ENCODE peak calls at places on chromosomes 12 and 14, in five cellular contexts. K, R, V, N and I are unnamed samples.

GRCh38 chr12:1551496-1551895 is 42.9 kb downstream of the FBXL14 start:
- DNase-seq in K (no peak), R (no peak), V (no peak), N (no peak), I (no peak)

GRCh38 chr12:67052981-67053380 is 216.2 kb upstream of the CAND1 start:
- DNase-seq in K (peak; percentile 13), R (no peak), V (no peak), N (peak; percentile 63), I (no peak)

GRCh38 chr12:82968644-82969339 is 282.1 kb downstream of the TMTC2 start:
- DNase-seq in K (no peak), R (no peak), V (no peak), N (peak; percentile 41), I (no peak)

GRCh38 chr12:15852383-15852782 is 29.8 kb upstream of the STRAP start:
- DNase-seq in K (peak; percentile 89), R (peak; percentile 74), V (no peak), N (no peak), I (peak; percentile 84)

GRCh38 chr14:32102968-32103367 is 25.9 kb downstream of the ARHGAP5 start:
- DNase-seq in K (no peak), R (no peak), V (no peak), N (no peak), I (no peak)

GRCh38 chr12:94157891-94158495 is 9.6 kb downstream of the PLXNC1 start:
- DNase-seq in K (no peak), R (no peak), V (no peak), N (no peak), I (no peak)

GRCh38 chr12:92030618-92031017 is 115.0 kb downstream of the BTG1 start:
- DNase-seq in K (no peak), R (peak; percentile 24), V (no peak), N (no peak), I (peak; percentile 46)

GRCh38 chr14:75429562-75429961 is 1.7 kb downstream of the JDP2 start:
- DNase-seq in K (no peak), R (no peak), V (no peak), N (peak; percentile 18), I (no peak)

GRCh38 chr12:119804011-119804641 is 73.0 kb downstream of the CIT start:
- DNase-seq in K (peak; percentile 61), R (peak; percentile 78), V (peak; percentile 68), N (peak; percentile 94), I (peak; percentile 85)

GRCh38 chr12:15209782-15210181 is 11.4 kb downstream of the RERG start:
- DNase-seq in K (peak; percentile 71), R (peak; percentile 40), V (no peak), N (no peak), I (peak; percentile 52)

GRCh38 chr14:55873229-55873628 is 245.0 kb upstream of the PELI2 start:
- DNase-seq in K (no peak), R (no peak), V (no peak), N (no peak), I (no peak)

GRCh38 chr14:32738206-32738871 is 200.3 kb upstream of the NPAS3 start:
- DNase-seq in K (peak; percentile 42), R (no peak), V (no peak), N (no peak), I (no peak)

GRCh38 chr12:54331-54730 is 12.2 kb upstream of the IQSEC3 start:
- DNase-seq in K (no peak), R (no peak), V (no peak), N (no peak), I (no peak)

GRCh38 chr12:2553388-2554126 is 241.2 kb upstream of the FKBP4 start:
- DNase-seq in K (no peak), R (no peak), V (no peak), N (no peak), I (no peak)

GRCh38 chr12:39235990-39236767 is 206.7 kb downstream of the KIF21A start:
- DNase-seq in K (no peak), R (no peak), V (no peak), N (no peak), I (peak; percentile 91)

GRCh38 chr12:21276826-21277225 is 57.9 kb downstream of the SLCO1A2 start:
- DNase-seq in K (no peak), R (no peak), V (no peak), N (no peak), I (no peak)

GRCh38 chr12:62540354-62540753 is 73.7 kb downstream of the MON2 start:
- DNase-seq in K (no peak), R (no peak), V (no peak), N (no peak), I (no peak)

GRCh38 chr12:50043854-50044253 is 13.5 kb upstream of the ASIC1 start:
- DNase-seq in K (no peak), R (no peak), V (no peak), N (no peak), I (no peak)
- H3K18ac ChIP-seq in K (no peak overlapping the region), R (no peak overlapping the region), V (no peak overlapping the region), N (no peak overlapping the region), I (no peak overlapping the region)

GRCh38 chr12:45075575-45076282 is 24.8 kb upstream of the DBX2 start:
- DNase-seq in K (no peak), R (no peak), V (no peak), N (no peak), I (no peak)

GRCh38 chr12:45076417-45077031 is 25.6 kb upstream of the DBX2 start:
- DNase-seq in K (no peak), R (no peak), V (peak; percentile 38), N (peak; percentile 86), I (no peak)

GRCh38 chr12:45077259-45077658 is 26.4 kb upstream of the DBX2 start:
- DNase-seq in K (no peak), R (no peak), V (no peak), N (no peak), I (no peak)
- H3K18ac ChIP-seq in K (no peak overlapping the region), R (no peak overlapping the region), V (no peak overlapping the region), N (peak overlapping the region; percentile 80), I (no peak overlapping the region)

GRCh38 chr14:104166698-104167097 is 28.3 kb downstream of the KIF26A start:
- DNase-seq in K (no peak), R (no peak), V (no peak), N (no peak), I (no peak)

GRCh38 chr14:104171029-104171697 is 32.8 kb downstream of the KIF26A start:
- DNase-seq in K (peak; percentile 65), R (no peak), V (no peak), N (peak; percentile 93), I (no peak)

GRCh38 chr14:104168603-104169002 is 30.2 kb downstream of the KIF26A start:
- DNase-seq in K (no peak), R (no peak), V (no peak), N (no peak), I (no peak)

GRCh38 chr14:104169765-104170113 is 31.4 kb downstream of the KIF26A start:
- DNase-seq in K (no peak), R (no peak), V (no peak), N (no peak), I (no peak)

GRCh38 chr14:104169005-104169764 is 30.8 kb downstream of the KIF26A start:
- DNase-seq in K (no peak), R (no peak), V (no peak), N (no peak), I (no peak)
- H3K18ac ChIP-seq in K (no peak overlapping the region), R (no peak overlapping the region), V (peak overlapping the region; percentile 81), N (no peak overlapping the region), I (no peak overlapping the region)

GRCh38 chr14:20820063-20820904 is 17.6 kb upstream of the RNASE1 start:
- DNase-seq in K (peak; percentile 41), R (no peak), V (peak; percentile 50), N (peak; percentile 94), I (no peak)
- H3K18ac ChIP-seq in K (no peak overlapping the region), R (no peak overlapping the region), V (peak overlapping the region; percentile 57), N (peak overlapping the region; percentile 72), I (no peak overlapping the region)

DNA sequence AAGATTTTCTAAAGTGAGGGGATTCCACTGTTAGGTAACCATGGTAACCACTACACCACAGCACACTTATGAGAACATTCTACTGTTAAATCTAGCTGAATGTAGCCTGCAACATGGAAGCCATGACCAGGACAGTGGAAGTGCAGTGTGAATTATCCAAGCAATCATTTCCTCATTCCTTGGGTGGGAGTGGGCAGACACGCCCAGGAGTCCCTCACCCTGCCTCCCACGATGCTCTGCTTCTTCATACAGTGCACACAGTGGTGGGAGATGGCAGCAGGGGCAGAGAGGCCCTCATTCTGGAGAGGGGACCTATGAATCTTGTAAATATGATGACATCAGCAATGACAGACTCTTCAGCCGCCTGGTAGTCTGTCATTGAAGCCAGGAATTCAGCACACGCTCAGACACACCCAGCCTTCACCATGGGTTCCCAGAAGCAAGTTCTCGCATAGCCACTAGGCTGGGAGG is 70.1 kb upstream of the HOXC13 start:
- DNase-seq in K (peak; percentile 13), R (no peak), V (no peak), N (peak; percentile 60), I (no peak)
- H3K18ac ChIP-seq in K (peak overlapping the region; percentile 5), R (no peak overlapping the region), V (no peak overlapping the region), N (no peak overlapping the region), I (no peak overlapping the region)

GRCh38 chr12:100268835-100269564 is 2.0 kb downstream of the SCYL2 start:
- DNase-seq in K (no peak), R (peak; percentile 15), V (no peak), N (peak; percentile 12), I (peak; percentile 53)

GRCh38 chr12:100265732-100266131 is 1.1 kb downstream of the DEPDC4 start:
- DNase-seq in K (no peak), R (no peak), V (no peak), N (no peak), I (no peak)

GRCh38 chr12:100266163-100266801 is 597 bp downstream of the DEPDC4 start:
- DNase-seq in K (no peak), R (no peak), V (no peak), N (no peak), I (no peak)

GRCh38 chr12:100267603-100268281 is 765 bp downstream of the SCYL2 start:
- DNase-seq in K (peak; percentile 72), R (peak; percentile 37), V (peak; percentile 32), N (peak; percentile 39), I (peak; percentile 55)

DNA sequence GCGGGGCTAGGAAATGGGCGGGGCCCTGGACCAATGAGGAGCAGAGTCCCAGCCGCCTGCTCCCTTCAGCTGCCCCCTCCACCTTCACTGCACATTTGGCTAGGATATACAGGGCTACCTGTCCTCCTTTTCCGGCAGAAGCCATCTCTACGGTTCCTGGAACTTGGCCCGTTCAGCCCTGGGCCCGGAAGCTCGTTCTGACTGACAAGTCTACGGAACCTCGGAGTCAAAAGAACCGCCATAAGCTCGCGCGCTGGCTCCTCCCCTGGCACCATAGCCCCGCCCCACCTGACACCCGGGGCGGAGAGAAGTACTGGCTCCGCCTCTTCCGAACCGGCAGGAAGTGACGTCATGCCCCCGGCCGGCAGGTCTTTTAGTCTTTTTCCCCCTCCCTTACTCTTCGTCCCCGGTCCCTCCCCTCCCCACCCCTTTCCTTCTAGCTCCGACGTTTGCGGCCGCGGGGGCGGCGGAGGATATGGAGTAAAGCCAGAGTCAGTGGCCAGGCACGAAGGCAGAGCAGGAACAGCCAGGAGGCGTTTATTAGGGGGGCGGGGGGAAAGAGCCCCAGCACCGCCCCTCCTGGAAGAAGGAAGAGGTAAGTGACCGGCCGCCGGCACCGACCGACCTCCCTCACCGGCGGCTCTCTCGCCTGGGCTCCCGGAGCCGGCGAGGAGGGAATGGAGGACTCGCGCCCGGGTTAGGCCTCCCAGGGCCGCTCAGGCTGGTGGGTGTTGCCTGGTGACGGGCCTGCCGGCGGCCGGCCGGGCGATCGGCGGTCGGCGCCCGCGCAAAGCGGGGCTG is at the start of the genes DEPDC4 and SCYL2:
- DNase-seq in K (peak; percentile 98), R (peak; percentile 98), V (peak; percentile 95), N (peak; percentile 97), I (peak; percentile 98)
- H3K18ac ChIP-seq in K (peak within 1 kb of the TSS; percentile 99), R (peak within 1 kb of the TSS; percentile 67), V (peak within 1 kb of the TSS; percentile 99), N (peak within 1 kb of the TSS; percentile 92), I (peak within 1 kb of the TSS; percentile 67)

GRCh38 chr12:124539084-124540041 is 28.0 kb downstream of the NCOR2 start:
- DNase-seq in K (no peak), R (no peak), V (no peak), N (no peak), I (no peak)
- H3K18ac ChIP-seq in K (peak overlapping the region; percentile 22), R (no peak overlapping the region), V (peak overlapping the region; percentile 87), N (no peak overlapping the region), I (peak overlapping the region; percentile 69)